ENCODE peak calls at places on chromosome 13, in ten cellular contexts. U is activated T-cell treated with anti-CD3 and anti-CD28 coated beads for 4 hours; R is HTR-8/SVneo; F is glutamatergic neuron; A is frontal cortex; K is NCI-H446 treated with DMSO at 0.1 percent for 48 hours; V is CD4-positive, CD25-positive, alpha-beta regulatory T cell; O is osteoblast; Y is GM12865; X is cardiac septum. B is an unnamed sample.
A peak's percentile ranks its signal among the peaks of the same experiment; 100 is the strongest.

GRCh38 chr13:29859971-29860370 is 9.6 kb upstream of the UBL3 start:
- DNase-seq in F (no peak), X (no peak), Y (no peak), U (no peak), V (no peak), A (no peak), K (no peak), O (peak; percentile 43), R (no peak), B (no peak)

GRCh38 chr13:76216729-76217128 is 580.6 kb downstream of the LMO7 start:
- DNase-seq in Y (no peak), X (no peak), K (no peak), A (no peak), R (no peak), U (no peak), O (no peak), F (no peak), V (no peak), B (no peak)

GRCh38 chr13:21868823-21869222 is 197.9 kb downstream of the FGF9 start:
- DNase-seq in Y (no peak), X (no peak), V (no peak), K (no peak), A (no peak), U (no peak), O (no peak), R (no peak), F (no peak), B (no peak)

GRCh38 chr13:110593430-110594130 is 21.8 kb upstream of the NAXD start:
- DNase-seq in O (no peak), V (peak; percentile 63), X (no peak), A (peak; percentile 47), R (peak; percentile 48), F (no peak), Y (peak; percentile 76), K (no peak), U (no peak), B (peak; percentile 78)

GRCh38 chr13:78601124-78601885 is 2.0 kb downstream of the POU4F1 start:
- DNase-seq in O (peak; percentile 88), X (no peak), U (no peak), A (peak; percentile 34), Y (peak; percentile 24), F (peak; percentile 62), V (peak; percentile 44), K (no peak), R (no peak), B (peak; percentile 66)

GRCh38 chr13:89163081-89163480 is 1491.9 kb downstream of the SLITRK5 start:
- DNase-seq in U (no peak), R (no peak), A (no peak), Y (no peak), F (no peak), O (no peak), X (no peak), V (no peak), K (peak; percentile 5), B (no peak)

GRCh38 chr13:23724196-23724970 is 154.2 kb downstream of the TNFRSF19 start:
- DNase-seq in Y (no peak), K (no peak), U (no peak), V (no peak), R (no peak), O (no peak), F (no peak), A (no peak), X (no peak), B (no peak)

GRCh38 chr13:25771641-25772478 is 280.0 kb downstream of the SHISA2 start:
- DNase-seq in V (no peak), U (no peak), X (no peak), R (peak; percentile 7), F (no peak), O (no peak), K (no peak), Y (no peak), A (no peak), B (no peak)

GRCh38 chr13:102286326-102286725 is 115.5 kb downstream of the FGF14 start:
- DNase-seq in A (no peak), Y (no peak), O (no peak), R (peak; percentile 0), V (no peak), U (no peak), X (no peak), K (no peak), F (no peak), B (no peak)

B was measured in H7.